ENCODE peak calls at places on chromosomes 13 and 19, in six cellular contexts. B is GM23338, K is spleen, Q is Panc1, H is SK-N-SH, S is K562. G is an unnamed sample.

GRCh38 chr19:48213959-48214358 is 41.8 kb downstream of the CARD8 start:
- DNase-seq in B (no peak), K (no peak), Q (no peak), H (no peak), S (no peak), G (no peak)

GRCh38 chr19:35718345-35719041 is 690 bp downstream of the KMT2B start:
- DNase-seq in B (peak), K (peak), Q (no peak), H (peak), S (peak), G (no peak)

GRCh38 chr13:26619321-26619720 is 61.8 kb downstream of the WASF3 start:
- DNase-seq in B (no peak), K (no peak), Q (no peak), H (no peak), S (no peak), G (no peak)

GRCh38 chr13:99151516-99151915 is 49.1 kb upstream of the UBAC2 start:
- DNase-seq in B (no peak), K (no peak), Q (no peak), H (no peak), S (peak), G (no peak)

GRCh38 chr13:38361551-38362262 is 12.1 kb downstream of the UFM1 start:
- DNase-seq in B (no peak), K (no peak), Q (no peak), H (no peak), S (no peak), G (no peak)

GRCh38 chr19:40663712-40664692 is 26.4 kb downstream of the NUMBL start:
- DNase-seq in B (no peak), K (peak), Q (no peak), H (peak), S (peak), G (no peak)

GRCh38 chr19:18507021-18507726 is 14.7 kb downstream of the ELL start:
- DNase-seq in B (no peak), K (peak), Q (no peak), H (peak), S (no peak), G (no peak)

GRCh38 chr13:45678282-45678681 is 23.8 kb upstream of the CBY2 start:
- DNase-seq in B (peak), K (no peak), Q (no peak), H (no peak), S (no peak), G (no peak)

GRCh38 chr13:95296326-95296939 is 4.8 kb downstream of the ABCC4 start:
- DNase-seq in B (peak), K (no peak), Q (no peak), H (peak), S (no peak), G (no peak)

GRCh38 chr13:52711277-52711676 is 28.3 kb downstream of the CNMD start:
- DNase-seq in B (peak), K (no peak), Q (no peak), H (peak), S (no peak), G (no peak)

GRCh38 chr19:5850743-5851293 is 431 bp downstream of the FUT3 start:
- DNase-seq in B (no peak), K (no peak), Q (no peak), H (peak), S (no peak), G (no peak)

GRCh38 chr19:7928741-7929701 is 3.1 kb upstream of the CTXN1 start:
- DNase-seq in B (peak), K (no peak), Q (no peak), H (peak), S (peak), G (no peak)
- H3K27ac ChIP-seq in B (peak), K (peak), Q (peak), H (peak), S (peak), G (peak)

DNA sequence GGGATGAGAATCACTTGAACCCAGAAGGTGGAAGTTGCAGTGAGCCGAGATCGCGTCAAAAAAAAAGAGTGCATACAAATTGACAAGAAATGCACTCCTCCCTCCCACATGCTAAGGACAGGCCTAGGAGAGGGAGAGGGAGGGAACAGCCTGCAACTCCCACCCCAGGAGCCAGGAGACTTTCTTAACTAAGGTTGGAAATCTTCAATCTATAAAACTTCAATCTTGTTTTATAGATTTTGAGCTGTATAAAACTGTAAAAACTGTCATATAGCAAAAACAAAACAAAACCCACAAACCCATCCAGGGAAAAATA is 1.3 kb upstream of the SYCN start:
- DNase-seq in B (no peak), K (no peak), Q (no peak), H (no peak), S (no peak), G (no peak)
- TF ChIP-seq POLR2AphosphoS5 in B (no peak), K (no peak), Q (no peak), H (no peak), S (no peak), G (no peak)

GRCh38 chr13:41561179-41561578 is 103.8 kb downstream of the RGCC start:
- DNase-seq in B (no peak), K (no peak), Q (no peak), H (no peak), S (no peak), G (no peak)
- H3K27ac ChIP-seq in B (no peak), K (no peak), Q (no peak), H (no peak), S (no peak), G (peak)

DNA sequence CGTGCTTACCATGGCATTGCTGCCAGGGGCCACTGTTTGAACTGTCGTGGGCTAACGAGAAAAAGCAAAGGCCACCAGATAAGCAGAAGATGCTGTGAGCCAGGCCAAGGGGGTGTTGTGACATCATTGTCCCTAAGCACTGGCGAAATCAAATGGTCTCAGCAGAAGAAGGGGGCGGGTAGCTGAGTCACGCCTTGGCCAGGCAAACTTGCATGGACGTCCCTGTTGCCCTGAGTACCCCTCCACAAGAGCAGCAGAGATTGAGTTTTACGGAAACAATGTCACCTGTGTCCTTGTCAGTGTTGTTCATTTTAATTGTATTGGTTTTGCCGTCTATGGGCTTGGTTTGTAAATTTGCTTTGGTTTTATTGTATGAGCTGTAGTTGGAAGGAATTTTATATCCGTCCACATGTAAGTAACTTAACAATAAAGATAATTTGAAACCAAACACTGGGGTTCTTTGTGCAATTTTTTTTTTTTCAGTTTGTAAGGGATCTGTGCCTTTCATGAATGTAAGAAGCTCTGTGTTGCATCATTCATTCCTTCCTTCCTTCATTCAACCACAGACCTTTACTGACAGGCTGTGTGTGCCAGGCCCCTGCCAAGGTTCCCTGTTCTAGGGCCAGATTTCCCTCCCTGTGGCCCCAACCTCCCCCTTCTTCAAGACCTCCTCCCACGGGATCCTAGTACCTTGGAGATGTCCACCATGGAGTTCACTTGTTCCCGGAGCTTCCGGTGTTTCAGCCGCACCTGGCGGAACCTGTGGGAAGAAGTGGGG is 12.3 kb downstream of the KCNN4 start:
- DNase-seq in B (no peak), K (no peak), Q (no peak), H (no peak), S (peak), G (no peak)
- TF ChIP-seq POLR2AphosphoS5 in B (no peak), K (no peak), Q (no peak), H (no peak), S (no peak), G (no peak)

DNA sequence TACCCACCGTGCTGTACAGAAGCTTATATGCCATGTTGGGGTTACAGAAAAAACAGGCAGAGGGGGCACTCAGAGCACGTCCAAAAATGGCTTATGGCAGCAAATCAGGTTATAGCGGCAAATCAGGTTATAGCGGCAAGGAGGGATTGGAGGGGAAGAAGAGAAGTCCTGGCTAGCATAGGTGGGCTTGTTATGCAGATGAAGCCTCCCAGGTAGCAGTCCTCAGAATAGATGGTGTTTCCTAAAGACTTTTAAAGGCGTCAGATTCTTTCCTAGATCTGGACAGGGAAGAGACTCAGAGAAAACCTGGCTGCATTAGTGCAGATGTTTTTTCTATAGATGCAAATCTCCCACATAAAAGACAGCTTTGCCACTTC is 19.8 kb upstream of the PLEKHF1 start:
- DNase-seq in B (peak), K (no peak), Q (no peak), H (no peak), S (no peak), G (no peak)
- H3K27ac ChIP-seq in B (no peak), K (no peak), Q (no peak), H (no peak), S (no peak), G (peak)

GRCh38 chr19:51131780-51132680 is 7.3 kb downstream of the SIGLEC9 start:
- DNase-seq in B (peak), K (peak), Q (no peak), H (peak), S (peak), G (no peak)
- TF ChIP-seq POLR2AphosphoS5 in B (no peak), K (no peak), Q (no peak), H (no peak), S (no peak), G (no peak)

GRCh38 chr19:42276821-42277220 is 7.8 kb downstream of the CIC start:
- DNase-seq in B (no peak), K (no peak), Q (no peak), H (no peak), S (no peak), G (no peak)
- H3K27ac ChIP-seq in B (no peak), K (no peak), Q (no peak), H (peak), S (no peak), G (peak)